ENCODE peak calls at places on chromosomes 2 and 18, in six cellular contexts. P is Peyer's patch, Z is uterus, E is PC-3, R is colonic mucosa, H is heart right ventricle. X is an unnamed sample.

GRCh38 chr2:232937278-232937906 is 67.3 kb downstream of the SNORC start:
- DNase-seq in P (no peak), Z (no peak), E (peak), R (no peak), H (no peak), X (no peak)

GRCh38 chr2:169715379-169716228 is 18.0 kb upstream of the KLHL23 start:
- DNase-seq in P (peak), Z (peak), E (peak), R (peak), H (no peak), X (no peak)

GRCh38 chr2:130837811-130838565 is 1.3 kb downstream of the ARHGEF4 start:
- DNase-seq in P (no peak), Z (no peak), E (no peak), R (no peak), H (no peak), X (no peak)

GRCh38 chr2:97845133-97845532 is 131.8 kb downstream of the ZAP70 start:
- DNase-seq in P (no peak), Z (no peak), E (no peak), R (no peak), H (no peak), X (no peak)

GRCh38 chr2:42771546-42772153 is 7.7 kb upstream of the OXER1 start:
- DNase-seq in P (peak), Z (no peak), E (no peak), R (no peak), H (no peak), X (no peak)

GRCh38 chr2:127573298-127573697 is 37.8 kb downstream of the MYO7B start:
- DNase-seq in P (peak), Z (no peak), E (no peak), R (no peak), H (no peak), X (no peak)

GRCh38 chr2:85089464-85090072 is 43.6 kb upstream of the TCF7L1 start:
- DNase-seq in P (no peak), Z (no peak), E (no peak), R (no peak), H (no peak), X (no peak)

GRCh38 chr2:1698188-1698945 is 45.9 kb downstream of the PXDN start:
- DNase-seq in P (no peak), Z (no peak), E (no peak), R (no peak), H (no peak), X (no peak)

GRCh38 chr2:180663016-180663471 is 317.4 kb upstream of the UBE2E3 start:
- DNase-seq in P (no peak), Z (peak), E (peak), R (no peak), H (no peak), X (no peak)

GRCh38 chr2:620456-621302 is 56.5 kb downstream of the TMEM18 start:
- DNase-seq in P (no peak), Z (no peak), E (no peak), R (no peak), H (no peak), X (no peak)

GRCh38 chr2:219522111-219523030 is 8.1 kb downstream of the ASIC4 start:
- DNase-seq in P (no peak), Z (peak), E (peak), R (no peak), H (no peak), X (peak)

GRCh38 chr2:189466656-189467055 is 25.4 kb downstream of the WDR75 start:
- DNase-seq in P (no peak), Z (no peak), E (peak), R (no peak), H (peak), X (peak)

GRCh38 chr18:10690376-10690775 is 164.5 kb downstream of the NAPG start:
- DNase-seq in P (no peak), Z (no peak), E (no peak), R (no peak), H (no peak), X (no peak)

GRCh38 chr18:25832008-25832604 is 258.3 kb downstream of the SS18 start:
- DNase-seq in P (peak), Z (peak), E (peak), R (peak), H (peak), X (peak)

GRCh38 chr2:144052103-144052502 is 467.8 kb downstream of the ZEB2 start:
- DNase-seq in P (no peak), Z (no peak), E (no peak), R (no peak), H (no peak), X (no peak)

GRCh38 chr18:73503326-73503725 is 635.5 kb upstream of the NETO1 start:
- DNase-seq in P (no peak), Z (no peak), E (no peak), R (no peak), H (no peak), X (no peak)

GRCh38 chr18:54316071-54316820 is 41.4 kb downstream of the STARD6 start:
- DNase-seq in P (no peak), Z (no peak), E (peak), R (no peak), H (no peak), X (no peak)

GRCh38 chr18:74476154-74476553 is 19.0 kb upstream of the DIPK1C start:
- DNase-seq in P (no peak), Z (peak), E (peak), R (no peak), H (peak), X (peak)

GRCh38 chr2:54480025-54480424 is 23.9 kb downstream of the SPTBN1 start:
- DNase-seq in P (no peak), Z (no peak), E (no peak), R (no peak), H (no peak), X (no peak)

GRCh38 chr2:105843797-105844374 is 99.2 kb downstream of the NCK2 start:
- DNase-seq in P (no peak), Z (no peak), E (no peak), R (no peak), H (no peak), X (peak)

GRCh38 chr2:133200684-133201421 is 367.4 kb downstream of the NCKAP5 start:
- DNase-seq in P (peak), Z (no peak), E (peak), R (no peak), H (no peak), X (peak)

GRCh38 chr2:55148269-55148668 is 83.8 kb downstream of the CLHC1 start:
- DNase-seq in P (no peak), Z (no peak), E (peak), R (no peak), H (no peak), X (peak)

GRCh38 chr2:240795916-240796510 is 24.0 kb downstream of the KIF1A start:
- DNase-seq in P (no peak), Z (no peak), E (no peak), R (no peak), H (no peak), X (no peak)

GRCh38 chr18:36311026-36311570 is 13.6 kb downstream of the FHOD3 start:
- DNase-seq in P (no peak), Z (no peak), E (no peak), R (no peak), H (no peak), X (no peak)

GRCh38 chr2:229202646-229203045 is 68.4 kb downstream of the PID1 start:
- DNase-seq in P (no peak), Z (no peak), E (no peak), R (no peak), H (no peak), X (no peak)

GRCh38 chr18:12828116-12829051 is 55.7 kb downstream of the PTPN2 start:
- DNase-seq in P (no peak), Z (no peak), E (no peak), R (no peak), H (no peak), X (no peak)

GRCh38 chr2:74179063-74179865 is 585 bp upstream of the MOB1A start:
- DNase-seq in P (no peak), Z (no peak), E (no peak), R (no peak), H (no peak), X (no peak)
- H3K27ac ChIP-seq in P (peak), Z (peak), E (no peak), R (peak), H (no peak), X (no peak)

DNA sequence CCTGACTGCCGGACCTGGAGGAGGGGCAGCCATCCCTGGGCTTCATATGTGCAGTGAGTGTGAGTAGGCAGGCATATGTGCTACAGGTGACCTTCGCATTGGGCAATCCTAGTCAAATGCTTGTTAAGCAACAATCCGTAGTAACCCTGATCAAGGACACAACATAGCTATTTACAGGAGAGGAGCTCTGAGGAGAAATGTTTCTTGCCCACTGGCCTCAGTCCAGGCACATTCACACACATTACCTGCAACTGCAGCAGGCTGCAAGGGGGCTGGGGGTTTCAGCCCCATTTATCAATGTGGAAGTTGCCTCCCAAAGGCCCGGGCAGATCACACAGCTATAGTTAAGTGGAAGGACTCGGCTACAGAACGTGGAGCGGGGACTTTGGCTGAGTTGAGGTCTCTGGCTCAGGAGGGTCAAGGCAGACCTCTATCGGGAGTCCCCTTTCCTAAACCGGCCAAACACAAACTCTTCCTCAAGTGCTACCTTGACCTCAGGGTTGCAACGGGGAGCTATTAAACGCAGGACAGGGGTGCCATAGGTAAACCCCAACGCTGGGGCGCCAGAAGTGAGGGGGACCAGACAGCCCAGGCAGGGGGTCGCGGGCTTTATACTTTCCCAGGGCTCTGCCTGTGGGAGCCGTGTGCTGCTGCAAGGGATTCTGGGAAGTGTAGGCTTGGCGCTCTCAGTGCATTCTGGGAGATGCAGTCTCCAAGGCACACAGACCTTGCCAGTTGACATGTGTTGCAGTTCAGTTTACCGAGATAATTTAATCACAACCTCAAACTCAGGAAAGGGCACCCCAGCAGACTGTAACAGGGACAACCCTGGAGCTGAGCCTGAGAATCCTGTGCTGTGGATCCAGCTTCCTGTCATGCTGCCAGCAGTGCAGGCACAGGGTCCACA is 9.4 kb downstream of the KHK start:
- DNase-seq in P (peak), Z (peak), E (peak), R (peak), H (peak), X (peak)
- H3K27ac ChIP-seq in P (peak), Z (no peak), E (no peak), R (no peak), H (peak), X (no peak)

DNA sequence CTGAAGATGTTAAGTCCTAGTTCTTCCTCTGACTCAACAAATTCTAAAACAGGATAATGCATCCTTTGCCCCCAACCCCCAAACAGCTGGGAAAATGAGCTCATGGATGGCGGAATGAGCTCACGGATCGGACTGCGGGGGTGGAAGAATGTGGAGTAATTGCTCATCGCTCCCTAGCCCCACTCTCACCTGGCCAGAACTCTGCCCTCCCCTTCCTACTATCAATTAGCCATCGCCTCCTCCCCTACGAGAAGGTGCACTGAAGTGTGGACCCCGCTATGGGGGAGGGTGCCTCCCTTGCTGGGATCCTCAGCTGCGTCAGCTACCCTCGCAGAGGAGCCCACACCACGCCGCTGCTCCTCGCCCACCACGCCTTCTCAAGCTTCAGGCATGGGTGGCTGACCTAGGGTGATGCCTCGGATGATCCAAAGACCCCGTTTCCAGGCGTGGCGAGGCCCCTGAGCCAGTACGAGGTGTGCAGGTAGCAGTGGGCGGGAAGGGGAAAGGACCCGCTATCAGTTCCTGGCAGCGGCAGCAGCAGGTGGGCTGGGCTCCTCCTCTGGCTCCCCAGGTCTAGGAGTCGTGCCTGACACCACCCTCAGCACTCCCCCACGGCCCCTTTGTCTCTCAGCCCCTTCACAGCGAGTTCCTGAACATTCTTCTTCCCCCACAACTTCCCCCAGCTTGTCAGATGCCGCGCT is 82.1 kb upstream of the POMC start:
- DNase-seq in P (no peak), Z (no peak), E (no peak), R (no peak), H (no peak), X (peak)
- H3K27ac ChIP-seq in P (no peak), Z (peak), E (no peak), R (no peak), H (no peak), X (peak)

DNA sequence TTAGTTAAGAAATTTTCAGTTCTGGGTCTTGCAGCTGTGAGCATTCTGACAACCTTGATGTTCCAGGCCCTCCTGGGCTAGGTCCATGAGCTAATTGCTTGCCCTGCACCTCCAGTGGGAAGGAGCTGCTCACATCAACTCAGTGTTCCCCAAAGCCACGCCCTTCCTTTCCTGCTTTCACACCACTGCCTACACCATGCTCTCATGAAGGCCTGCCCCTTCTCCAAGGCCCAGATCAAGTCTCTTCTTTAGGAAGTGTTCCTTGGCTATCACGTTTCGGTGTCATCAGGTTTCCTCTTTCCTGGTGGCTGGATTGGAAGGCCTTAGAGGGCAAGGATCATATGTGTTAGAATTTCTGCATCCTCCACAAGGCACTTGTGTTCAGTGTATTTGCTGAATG is 18.8 kb downstream of the TMEM127 start:
- DNase-seq in P (no peak), Z (no peak), E (no peak), R (no peak), H (no peak), X (peak)
- H3K27ac ChIP-seq in P (no peak), Z (no peak), E (no peak), R (no peak), H (no peak), X (no peak)

GRCh38 chr18:27549335-27550039 is 364.4 kb upstream of the CHST9 start:
- DNase-seq in P (no peak), Z (no peak), E (no peak), R (no peak), H (no peak), X (peak)

GRCh38 chr18:27541293-27541692 is 356.2 kb upstream of the CHST9 start:
- DNase-seq in P (no peak), Z (no peak), E (no peak), R (no peak), H (no peak), X (no peak)

GRCh38 chr18:27544211-27544610 is 359.1 kb upstream of the CHST9 start:
- DNase-seq in P (no peak), Z (no peak), E (no peak), R (no peak), H (no peak), X (no peak)

GRCh38 chr18:27546991-27547390 is 361.9 kb upstream of the CHST9 start:
- DNase-seq in P (no peak), Z (no peak), E (no peak), R (no peak), H (no peak), X (no peak)
- H3K27ac ChIP-seq in P (no peak), Z (no peak), E (no peak), R (no peak), H (no peak), X (no peak)

GRCh38 chr18:3294435-3295080 is 32.6 kb downstream of the MYL12B start:
- DNase-seq in P (no peak), Z (no peak), E (no peak), R (no peak), H (no peak), X (peak)

GRCh38 chr18:3293196-3293951 is 31.4 kb downstream of the MYL12B start:
- DNase-seq in P (no peak), Z (no peak), E (no peak), R (no peak), H (no peak), X (no peak)

GRCh38 chr18:3297025-3297984 is 35.4 kb downstream of the MYL12B start:
- DNase-seq in P (peak), Z (peak), E (peak), R (peak), H (peak), X (peak)
- H3K27ac ChIP-seq in P (peak), Z (no peak), E (peak), R (no peak), H (no peak), X (peak)

GRCh38 chr18:44939037-44939665 is 258.5 kb downstream of the SETBP1 start:
- DNase-seq in P (peak), Z (no peak), E (peak), R (peak), H (no peak), X (no peak)
- H3K27ac ChIP-seq in P (peak), Z (no peak), E (no peak), R (no peak), H (no peak), X (peak)

DNA sequence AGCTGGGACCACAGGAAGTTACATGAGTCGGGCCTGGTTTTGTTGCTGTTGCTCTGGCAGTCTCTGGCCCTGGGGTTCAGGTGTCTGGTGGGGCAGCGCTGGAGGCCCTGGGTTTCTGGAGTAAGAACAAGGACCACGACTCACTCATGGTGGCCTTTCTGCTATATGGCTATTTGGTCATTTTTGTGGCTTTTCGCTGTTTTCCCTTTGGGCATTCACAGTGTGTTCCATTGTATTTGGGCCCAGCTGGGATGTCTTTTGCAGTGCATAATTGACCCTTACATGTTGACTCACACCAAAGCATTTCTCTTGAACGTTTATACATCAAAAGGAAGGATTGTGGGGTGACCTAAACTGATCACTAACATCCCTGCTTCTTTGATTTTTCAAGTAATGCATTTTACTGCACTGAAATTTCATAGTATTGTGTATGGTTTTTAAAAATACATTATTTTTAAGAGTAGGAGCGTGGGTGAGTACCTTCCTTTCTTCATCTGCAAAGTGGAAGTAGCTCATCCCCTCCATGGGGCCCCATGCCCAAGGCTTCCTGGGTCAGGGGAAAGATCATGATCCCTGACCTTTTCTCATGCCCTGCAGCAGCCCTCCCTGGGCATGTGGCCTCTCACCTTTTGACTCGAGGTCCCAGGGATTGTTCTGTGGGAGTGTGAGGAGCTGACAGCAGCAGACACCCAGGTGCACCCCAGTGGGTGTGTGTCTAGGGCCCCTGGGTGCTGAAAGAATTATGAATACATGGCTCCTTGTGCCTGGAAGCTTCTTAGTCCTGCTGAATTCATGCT is 225.5 kb downstream of the AGAP1 start:
- DNase-seq in P (no peak), Z (no peak), E (no peak), R (no peak), H (no peak), X (no peak)
- H3K27ac ChIP-seq in P (no peak), Z (no peak), E (no peak), R (no peak), H (no peak), X (no peak)

GRCh38 chr2:166229678-166230023 is 101.8 kb upstream of the SCN1A start:
- DNase-seq in P (no peak), Z (no peak), E (no peak), R (no peak), H (no peak), X (no peak)
- H3K27ac ChIP-seq in P (peak), Z (no peak), E (peak), R (no peak), H (no peak), X (no peak)